ENCODE peak calls at places on chromosomes 1 and 21, in six cellular contexts. T is A549, D is NB4, C is GM12878, Y is K562, O is HepG2. B is an unnamed sample.

GRCh38 chr1:212415107-212415841 is 588 bp upstream of the PACC1 start:
- DNase-seq in T (no peak), D (peak; percentile 77), C (no peak), Y (peak; percentile 50), O (no peak), B (no peak)

GRCh38 chr21:37453350-37453749 is 86.8 kb downstream of the DYRK1A start:
- DNase-seq in T (no peak), D (no peak), C (no peak), Y (no peak), O (no peak), B (no peak)

GRCh38 chr1:94270801-94271203 is 33.4 kb upstream of the ARHGAP29 start:
- DNase-seq in T (no peak), D (no peak), C (no peak), Y (no peak), O (no peak), B (peak; percentile 42)

GRCh38 chr1:111747282-111747734 is 8.1 kb upstream of the INKA2 start:
- DNase-seq in T (peak; percentile 60), D (peak; percentile 87), C (no peak), Y (peak; percentile 89), O (peak; percentile 81), B (peak; percentile 71)

GRCh38 chr1:229310833-229311232 is 32.0 kb downstream of the CCSAP start:
- DNase-seq in T (no peak), D (no peak), C (no peak), Y (no peak), O (no peak), B (no peak)

GRCh38 chr1:230079211-230079590 is 12.2 kb downstream of the GALNT2 start:
- DNase-seq in T (no peak), D (no peak), C (no peak), Y (no peak), O (no peak), B (no peak)

GRCh38 chr1:147599362-147600118 is 58.2 kb downstream of the BCL9 start:
- DNase-seq in T (peak; percentile 79), D (peak; percentile 94), C (peak; percentile 62), Y (peak; percentile 93), O (peak; percentile 81), B (peak; percentile 98)

GRCh38 chr1:196449459-196449858 is 158.8 kb downstream of the KCNT2 start:
- DNase-seq in T (no peak), D (no peak), C (no peak), Y (no peak), O (no peak), B (no peak)

GRCh38 chr21:31576428-31576827 is 83.1 kb upstream of the SOD1 start:
- DNase-seq in T (no peak), D (no peak), C (no peak), Y (no peak), O (no peak), B (no peak)

GRCh38 chr1:235943581-235944114 is 76.9 kb upstream of the LYST start:
- DNase-seq in T (no peak), D (peak; percentile 83), C (no peak), Y (no peak), O (no peak), B (no peak)

GRCh38 chr1:59917026-59917784 is 9.4 kb downstream of the CYP2J2 start:
- DNase-seq in T (no peak), D (no peak), C (no peak), Y (no peak), O (no peak), B (no peak)

GRCh38 chr1:205600085-205600484 is 31.7 kb downstream of the ELK4 start:
- DNase-seq in T (no peak), D (no peak), C (no peak), Y (no peak), O (no peak), B (peak; percentile 94)

GRCh38 chr1:18479484-18479883 is 1.2 kb upstream of the KLHDC7A start:
- DNase-seq in T (no peak), D (no peak), C (no peak), Y (no peak), O (no peak), B (no peak)

GRCh38 chr1:172764378-172764777 is 105.5 kb downstream of the FASLG start:
- DNase-seq in T (no peak), D (no peak), C (no peak), Y (no peak), O (no peak), B (peak; percentile 67)

GRCh38 chr1:6025269-6026094 is 20.2 kb upstream of the KCNAB2 start:
- DNase-seq in T (no peak), D (peak; percentile 55), C (no peak), Y (no peak), O (no peak), B (no peak)

GRCh38 chr1:12436817-12437599 is 181.0 kb downstream of the DHRS3 start:
- DNase-seq in T (no peak), D (peak; percentile 41), C (no peak), Y (peak; percentile 73), O (peak; percentile 69), B (peak; percentile 45)

GRCh38 chr1:226541631-226542622 is 6.6 kb upstream of the STUM start:
- DNase-seq in T (no peak), D (no peak), C (no peak), Y (no peak), O (no peak), B (peak; percentile 13)

GRCh38 chr1:1185101-1185765 is 11.6 kb downstream of the TTLL10 start:
- DNase-seq in T (no peak), D (no peak), C (no peak), Y (peak; percentile 83), O (no peak), B (no peak)

GRCh38 chr1:209937996-209938959 is at the start of gene SYT14:
- DNase-seq in T (peak; percentile 8), D (no peak), C (no peak), Y (no peak), O (no peak), B (peak; percentile 14)

GRCh38 chr1:41239988-41240610 is 2.0 kb downstream of the SCMH1 start:
- DNase-seq in T (peak; percentile 10), D (peak; percentile 66), C (no peak), Y (peak; percentile 50), O (peak; percentile 99), B (peak; percentile 65)

GRCh38 chr1:113018911-113019310 is 54.1 kb upstream of the LRIG2 start:
- DNase-seq in T (no peak), D (no peak), C (no peak), Y (no peak), O (peak; percentile 19), B (no peak)

GRCh38 chr1:25031966-25032667 is 102.0 kb upstream of the RUNX3 start:
- DNase-seq in T (no peak), D (no peak), C (peak; percentile 94), Y (no peak), O (no peak), B (no peak)
- TF ChIP-seq MYC in T (no peak), D (no peak), C (no peak), Y (no peak), O (no peak), B (no peak)

DNA sequence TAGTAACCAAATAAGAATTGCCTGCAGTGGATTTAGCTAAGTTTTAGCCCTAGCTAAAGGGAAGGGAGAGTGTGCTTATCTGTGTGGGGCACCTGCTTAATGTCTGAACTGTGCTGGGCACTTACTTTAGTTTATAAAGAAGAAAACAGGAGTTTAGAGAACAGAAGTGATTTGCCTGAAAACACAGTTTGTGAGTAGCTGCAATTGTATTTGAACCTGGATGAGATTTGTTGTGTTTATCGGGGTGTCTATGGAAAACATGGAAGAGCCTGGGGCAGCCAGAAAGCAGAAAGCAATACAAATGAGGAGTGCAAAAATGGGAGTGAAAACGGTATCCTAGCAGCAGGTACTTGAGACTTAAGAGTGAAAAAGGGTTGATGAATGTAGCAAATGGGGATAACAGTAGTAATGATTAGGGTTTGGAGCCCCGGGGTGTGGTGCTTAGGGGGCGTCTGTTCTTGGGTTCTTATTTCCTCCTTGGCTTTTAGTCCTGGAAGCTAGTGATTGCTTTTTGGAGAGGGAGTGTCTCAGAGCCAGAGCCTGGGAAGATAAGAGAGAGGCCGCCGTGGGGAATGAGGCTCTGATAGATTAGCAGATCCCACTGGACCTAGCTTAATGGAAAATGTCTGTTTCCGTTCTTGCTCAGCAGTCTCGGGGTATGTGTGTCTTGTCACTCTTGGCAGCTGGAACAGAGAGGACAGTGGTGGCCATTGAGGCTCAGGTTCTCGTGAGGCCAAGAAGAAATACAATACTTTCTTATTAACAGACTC is 5.6 kb downstream of the PRCC start:
- DNase-seq in T (no peak), D (no peak), C (no peak), Y (peak; percentile 78), O (no peak), B (no peak)
- TF ChIP-seq MYC in T (no peak), D (no peak), C (no peak), Y (no peak), O (no peak), B (no peak)

DNA sequence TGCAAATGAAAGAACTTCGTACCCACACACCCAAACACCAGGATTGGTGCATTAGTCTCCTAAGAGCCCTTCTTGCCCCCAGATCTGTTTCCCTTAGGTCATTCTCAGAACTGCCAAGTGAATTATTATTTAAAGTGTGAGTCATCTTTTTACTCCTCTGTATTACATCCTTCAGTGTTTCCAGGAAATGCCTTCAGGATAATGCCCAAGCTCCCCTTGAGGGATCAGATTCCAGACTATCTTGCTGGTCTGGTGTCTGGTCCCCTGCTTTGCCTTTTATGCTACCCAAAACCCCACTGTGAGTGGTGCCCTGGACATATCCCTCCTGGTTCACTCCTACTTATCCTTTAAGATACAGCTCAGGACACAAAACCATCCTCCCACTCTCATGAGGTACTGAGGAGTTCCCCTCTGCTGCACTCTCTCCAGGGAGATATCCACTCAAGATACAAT is 57.3 kb downstream of the SSX2IP start:
- DNase-seq in T (peak; percentile 25), D (no peak), C (no peak), Y (peak; percentile 61), O (no peak), B (peak; percentile 70)
- TF ChIP-seq MYC in T (no peak), D (no peak), C (no peak), Y (no peak), O (no peak), B (no peak)

GRCh38 chr1:221849897-221850296 is 108.0 kb upstream of the DUSP10 start:
- DNase-seq in T (no peak), D (no peak), C (no peak), Y (no peak), O (no peak), B (no peak)

GRCh38 chr1:221849110-221849509 is 107.2 kb upstream of the DUSP10 start:
- DNase-seq in T (no peak), D (no peak), C (no peak), Y (no peak), O (no peak), B (no peak)

GRCh38 chr1:221847676-221848075 is 105.8 kb upstream of the DUSP10 start:
- DNase-seq in T (no peak), D (no peak), C (no peak), Y (no peak), O (no peak), B (no peak)

GRCh38 chr1:221851341-221851740 is 109.5 kb upstream of the DUSP10 start:
- DNase-seq in T (no peak), D (no peak), C (no peak), Y (no peak), O (no peak), B (no peak)

GRCh38 chr1:221850788-221851187 is 108.9 kb upstream of the DUSP10 start:
- DNase-seq in T (no peak), D (no peak), C (no peak), Y (no peak), O (no peak), B (no peak)
- TF ChIP-seq MYC in T (no peak), D (no peak), C (no peak), Y (no peak), O (no peak), B (no peak)

B was measured in endothelial cell of umbilical vein.